ENCODE peak calls at places on chromosomes 2 and 18, in four cellular contexts. One of them, this sample, is unnamed.

GRCh38 chr2:152486737-152487063 is 151.7 kb downstream of the FMNL2 start:
- DNase-seq in ascending aorta: no peak
- DNase-seq in mucosa of descending colon: no peak
- DNase-seq in spleen: no peak
- DNase-seq in this sample: no peak

GRCh38 chr2:146415291-146415690 is 1429.5 kb upstream of the ACVR2A start:
- DNase-seq in ascending aorta: no peak
- DNase-seq in mucosa of descending colon: no peak
- DNase-seq in spleen: no peak
- DNase-seq in this sample: no peak

GRCh38 chr2:97844311-97844859 is 131.0 kb downstream of the ZAP70 start:
- DNase-seq in ascending aorta: no peak
- DNase-seq in mucosa of descending colon: peak
- DNase-seq in spleen: no peak
- DNase-seq in this sample: no peak

GRCh38 chr2:190554357-190555006 is 20.0 kb upstream of the NEMP2 start:
- DNase-seq in ascending aorta: no peak
- DNase-seq in mucosa of descending colon: no peak
- DNase-seq in spleen: no peak
- DNase-seq in this sample: no peak

GRCh38 chr2:160868891-160869290 is 291.3 kb upstream of the TANK start:
- DNase-seq in ascending aorta: no peak
- DNase-seq in mucosa of descending colon: no peak
- DNase-seq in spleen: no peak
- DNase-seq in this sample: no peak

GRCh38 chr2:38554973-38555595 is 47.6 kb downstream of the HNRNPLL start:
- DNase-seq in ascending aorta: no peak
- DNase-seq in mucosa of descending colon: no peak
- DNase-seq in spleen: no peak
- DNase-seq in this sample: no peak

GRCh38 chr2:184906709-184907108 is 308.4 kb downstream of the ZNF804A start:
- DNase-seq in ascending aorta: no peak
- DNase-seq in mucosa of descending colon: no peak
- DNase-seq in spleen: no peak
- DNase-seq in this sample: no peak

GRCh38 chr18:66724664-66725356 is 120.9 kb upstream of the CDH19 start:
- DNase-seq in ascending aorta: no peak
- DNase-seq in mucosa of descending colon: peak
- DNase-seq in spleen: no peak
- DNase-seq in this sample: no peak

GRCh38 chr2:64260817-64261216 is 116.6 kb upstream of the PELI1 start:
- DNase-seq in ascending aorta: peak
- DNase-seq in mucosa of descending colon: peak
- DNase-seq in spleen: peak
- DNase-seq in this sample: no peak

GRCh38 chr2:1511455-1511854 is 98.2 kb downstream of the TPO start:
- DNase-seq in ascending aorta: no peak
- DNase-seq in mucosa of descending colon: no peak
- DNase-seq in spleen: no peak
- DNase-seq in this sample: no peak

GRCh38 chr2:28810384-28811285 is at the start of gene SPDYA:
- DNase-seq in ascending aorta: peak
- DNase-seq in mucosa of descending colon: peak
- DNase-seq in spleen: peak
- DNase-seq in this sample: peak

GRCh38 chr2:20674974-20675679 is 8.2 kb downstream of the GDF7 start:
- DNase-seq in ascending aorta: peak
- DNase-seq in mucosa of descending colon: no peak
- DNase-seq in spleen: no peak
- DNase-seq in this sample: no peak

GRCh38 chr2:163565192-163565591 is 170.6 kb downstream of the FIGN start:
- DNase-seq in ascending aorta: no peak
- DNase-seq in mucosa of descending colon: no peak
- DNase-seq in spleen: no peak
- DNase-seq in this sample: no peak

GRCh38 chr2:179521944-179522343 is 257.3 kb upstream of the SESTD1 start:
- DNase-seq in ascending aorta: no peak
- DNase-seq in mucosa of descending colon: no peak
- DNase-seq in spleen: no peak
- DNase-seq in this sample: no peak

GRCh38 chr2:17539596-17539992 is 902 bp upstream of the VSNL1 start:
- DNase-seq in ascending aorta: no peak
- DNase-seq in mucosa of descending colon: peak
- DNase-seq in spleen: no peak
- DNase-seq in this sample: peak

GRCh38 chr2:160006466-160006865 is 55.9 kb downstream of the PLA2R1 start:
- DNase-seq in ascending aorta: no peak
- DNase-seq in mucosa of descending colon: no peak
- DNase-seq in spleen: no peak
- DNase-seq in this sample: no peak

DNA sequence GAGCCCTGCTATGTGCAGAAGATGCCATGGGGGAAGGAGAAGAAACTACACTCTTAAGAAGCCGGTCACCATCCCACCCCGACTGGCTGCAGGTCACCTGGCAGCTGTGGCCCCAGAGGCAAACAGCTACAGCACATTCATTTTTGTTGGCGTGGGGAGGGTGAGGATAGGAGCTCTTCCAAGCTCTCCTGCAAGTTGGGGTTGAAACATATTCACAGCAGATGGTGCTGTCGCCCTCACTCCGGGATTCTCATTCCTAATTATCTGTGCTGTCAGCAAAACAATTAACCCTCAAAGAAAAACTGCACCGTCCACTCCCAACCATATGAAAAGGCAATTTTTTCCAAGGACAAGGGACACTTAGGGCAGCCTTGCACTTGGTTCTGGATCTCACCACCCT is 68.7 kb downstream of the ZBTB7C start:
- DNase-seq in ascending aorta: no peak
- DNase-seq in mucosa of descending colon: no peak
- DNase-seq in spleen: no peak
- DNase-seq in this sample: no peak
- TF ChIP-seq CTCF in ascending aorta: no peak
- TF ChIP-seq CTCF in mucosa of descending colon: no peak
- TF ChIP-seq CTCF in spleen: no peak
- TF ChIP-seq CTCF in this sample: no peak

GRCh38 chr2:203097735-203098134 is 83.1 kb downstream of the NBEAL1 start:
- DNase-seq in ascending aorta: no peak
- DNase-seq in mucosa of descending colon: peak
- DNase-seq in spleen: no peak
- DNase-seq in this sample: no peak
- TF ChIP-seq CTCF in ascending aorta: no peak
- TF ChIP-seq CTCF in mucosa of descending colon: no peak
- TF ChIP-seq CTCF in spleen: no peak
- TF ChIP-seq CTCF in this sample: peak

DNA sequence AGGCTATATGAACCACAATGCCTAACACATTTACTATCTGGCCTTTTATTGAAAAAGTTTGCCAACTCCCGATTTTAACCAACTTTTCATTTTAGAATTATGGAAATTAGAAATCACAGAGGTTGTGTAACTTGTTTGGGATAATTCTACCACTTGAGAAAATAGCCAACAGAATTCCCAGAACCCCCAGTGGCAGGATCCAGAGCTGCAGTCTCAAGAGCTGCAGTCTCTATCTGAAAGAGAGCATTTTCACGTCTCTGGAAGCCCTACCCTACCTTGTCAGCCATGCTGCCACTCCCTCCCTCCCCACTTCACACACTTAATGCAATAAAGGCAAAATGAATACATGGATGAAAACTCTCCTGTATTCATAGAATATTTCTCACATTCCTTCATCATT is 23.4 kb upstream of the TSPYL6 start:
- DNase-seq in ascending aorta: no peak
- DNase-seq in mucosa of descending colon: no peak
- DNase-seq in spleen: no peak
- DNase-seq in this sample: no peak
- TF ChIP-seq CTCF in ascending aorta: no peak
- TF ChIP-seq CTCF in mucosa of descending colon: no peak
- TF ChIP-seq CTCF in spleen: no peak
- TF ChIP-seq CTCF in this sample: peak

DNA sequence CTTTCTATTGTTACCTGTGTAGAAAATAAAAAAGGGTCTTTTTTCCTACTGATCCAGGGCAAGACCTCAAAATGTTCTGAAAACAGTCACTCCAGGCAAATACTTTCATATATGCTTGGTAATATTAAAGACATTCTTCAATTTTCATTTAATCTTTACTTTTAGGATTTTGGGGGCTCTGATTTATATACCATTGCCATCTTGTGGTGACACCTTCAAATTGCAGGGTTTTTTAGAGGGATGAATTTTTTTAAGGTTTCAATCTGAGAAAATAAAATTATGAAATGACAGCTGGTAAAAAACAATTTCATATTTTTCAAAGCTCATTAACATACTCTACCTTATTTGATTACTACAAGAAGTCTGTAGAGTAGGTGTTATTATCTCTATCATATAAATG is 26.8 kb downstream of the MAPK4 start:
- DNase-seq in ascending aorta: no peak
- DNase-seq in mucosa of descending colon: no peak
- DNase-seq in spleen: no peak
- DNase-seq in this sample: no peak
- TF ChIP-seq CTCF in ascending aorta: no peak
- TF ChIP-seq CTCF in mucosa of descending colon: no peak
- TF ChIP-seq CTCF in spleen: no peak
- TF ChIP-seq CTCF in this sample: peak

GRCh38 chr2:167294031-167294774 is 405.9 kb downstream of the XIRP2 start:
- DNase-seq in ascending aorta: no peak
- DNase-seq in mucosa of descending colon: peak
- DNase-seq in spleen: peak
- DNase-seq in this sample: peak
- TF ChIP-seq CTCF in ascending aorta: no peak
- TF ChIP-seq CTCF in mucosa of descending colon: no peak
- TF ChIP-seq CTCF in spleen: no peak
- TF ChIP-seq CTCF in this sample: no peak

DNA sequence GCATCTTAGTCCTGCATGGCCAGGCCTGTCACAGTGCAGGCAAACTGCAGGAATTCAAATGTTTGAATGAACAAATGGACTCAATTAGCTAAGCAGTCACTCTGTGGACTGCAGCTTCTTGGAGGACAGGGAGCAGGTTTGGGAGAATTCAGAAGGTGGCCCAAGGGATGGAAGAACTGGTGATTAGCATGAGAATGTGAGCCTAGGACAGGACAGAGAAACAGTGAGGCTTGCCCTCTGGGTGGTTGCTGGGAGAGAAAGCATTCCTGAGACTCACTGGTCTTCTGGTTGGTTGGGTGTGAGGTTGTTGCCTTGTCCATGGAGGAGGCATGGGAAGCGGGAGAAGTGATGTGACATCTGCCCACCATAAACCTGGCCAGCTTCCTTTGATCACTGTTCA is 13.7 kb downstream of the IL1RL2 start:
- DNase-seq in ascending aorta: no peak
- DNase-seq in mucosa of descending colon: no peak
- DNase-seq in spleen: no peak
- DNase-seq in this sample: no peak
- TF ChIP-seq CTCF in ascending aorta: no peak
- TF ChIP-seq CTCF in mucosa of descending colon: no peak
- TF ChIP-seq CTCF in spleen: no peak
- TF ChIP-seq CTCF in this sample: no peak

DNA sequence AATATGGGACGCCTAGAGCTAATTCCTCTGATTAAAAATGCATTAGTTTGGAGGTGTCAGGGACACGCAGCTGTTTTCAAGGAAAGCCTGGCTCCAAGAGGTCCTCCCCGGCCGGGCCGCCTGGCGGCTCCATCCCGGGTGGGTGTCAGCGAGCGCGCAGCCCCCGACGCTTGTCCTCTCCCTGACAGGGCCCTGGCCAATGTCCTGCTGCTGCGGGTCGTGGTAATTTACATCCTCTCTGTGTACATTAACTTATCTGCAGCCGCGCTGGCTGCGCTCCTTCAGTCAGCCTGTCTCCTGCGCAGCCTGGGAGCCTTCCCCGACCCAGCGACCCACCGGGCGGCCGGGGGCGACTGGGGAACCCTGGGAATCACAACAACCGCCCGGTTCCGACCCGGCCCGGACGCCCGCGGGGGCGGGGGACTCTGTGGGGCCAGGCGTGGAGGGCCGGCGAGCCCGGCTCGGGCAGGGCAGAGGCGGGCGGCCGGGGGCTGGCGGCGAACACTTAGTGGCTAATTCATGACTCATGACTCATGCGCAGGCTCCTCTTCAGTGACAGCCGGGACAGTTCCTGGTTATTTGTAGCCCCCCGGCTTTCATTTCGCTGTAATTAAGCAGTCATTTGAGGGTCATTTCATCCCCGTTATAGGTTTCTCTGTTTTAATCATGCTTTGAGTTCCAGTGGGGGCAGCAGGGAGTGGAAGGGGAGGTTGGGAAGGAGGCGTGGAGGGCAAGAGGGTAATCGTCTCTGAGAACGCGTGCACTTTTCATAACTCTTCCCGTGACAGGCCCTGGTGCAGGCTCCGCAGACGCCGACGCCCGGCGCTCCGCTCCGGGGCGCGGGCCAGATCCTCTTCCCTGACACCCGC is 141.9 kb upstream of the CTAGE1 start:
- DNase-seq in ascending aorta: peak
- DNase-seq in mucosa of descending colon: peak
- DNase-seq in spleen: peak
- DNase-seq in this sample: peak
- TF ChIP-seq CTCF in ascending aorta: peak
- TF ChIP-seq CTCF in mucosa of descending colon: no peak
- TF ChIP-seq CTCF in spleen: no peak
- TF ChIP-seq CTCF in this sample: no peak

GRCh38 chr2:219249203-219249980 is 3.7 kb upstream of the TUBA4B start:
- DNase-seq in ascending aorta: peak
- DNase-seq in mucosa of descending colon: peak
- DNase-seq in spleen: peak
- DNase-seq in this sample: no peak
- TF ChIP-seq CTCF in ascending aorta: no peak
- TF ChIP-seq CTCF in mucosa of descending colon: no peak
- TF ChIP-seq CTCF in spleen: no peak
- TF ChIP-seq CTCF in this sample: no peak

GRCh38 chr2:174776686-174777085 is 12.4 kb upstream of the CHRNA1 start:
- DNase-seq in ascending aorta: no peak
- DNase-seq in mucosa of descending colon: no peak
- DNase-seq in spleen: no peak
- DNase-seq in this sample: no peak
- TF ChIP-seq CTCF in ascending aorta: no peak
- TF ChIP-seq CTCF in mucosa of descending colon: no peak
- TF ChIP-seq CTCF in spleen: no peak
- TF ChIP-seq CTCF in this sample: no peak